ENCODE peak calls at places on chromosomes 4 and X, in seven cellular contexts. Q is keratinocyte; A is CD4-positive, alpha-beta T cell; C is ovary; H is neural crest cell; G is H9; O is lung. N is an unnamed sample.
A peak's percentile ranks its signal among the peaks of the same experiment; 100 is the strongest.

GRCh38 chr4:126992910-126993309 is 639.8 kb upstream of the INTU start:
- DNase-seq in Q (no peak), A (no peak), C (no peak), H (no peak), G (no peak), O (no peak), N (no peak)

GRCh38 chr4:150402968-150403367 is 179.0 kb upstream of the MAB21L2 start:
- DNase-seq in Q (no peak), A (peak; percentile 16), C (peak; percentile 9), H (no peak), G (no peak), O (no peak), N (no peak)

GRCh38 chr4:20430555-20430954 is 178.8 kb downstream of the SLIT2 start:
- DNase-seq in Q (no peak), A (no peak), C (no peak), H (no peak), G (no peak), O (no peak), N (no peak)

GRCh38 chr4:173230077-173230476 is 61.5 kb downstream of the GALNT7 start:
- DNase-seq in Q (no peak), A (no peak), C (no peak), H (no peak), G (no peak), O (no peak), N (no peak)

GRCh38 chr4:185582651-185583400 is 47.5 kb upstream of the PDLIM3 start:
- DNase-seq in Q (no peak), A (no peak), C (no peak), H (no peak), G (no peak), O (no peak), N (no peak)

GRCh38 chrX:36160056-36160455 is 240.5 kb downstream of the CFAP47 start:
- DNase-seq in Q (no peak), A (no peak), C (no peak), H (no peak), G (no peak), O (no peak), N (no peak)

GRCh38 chrX:47838361-47838760 is 1.7 kb downstream of the ZNF81 start:
- DNase-seq in Q (no peak), A (no peak), C (no peak), H (no peak), G (no peak), O (no peak), N (no peak)

GRCh38 chrX:23202316-23202715 is 132.3 kb upstream of the PTCHD1 start:
- DNase-seq in Q (no peak), A (no peak), C (no peak), H (no peak), G (no peak), O (no peak), N (no peak)

GRCh38 chrX:13721819-13722527 is 12.4 kb downstream of the TRAPPC2 start:
- DNase-seq in Q (no peak), A (no peak), C (no peak), H (no peak), G (no peak), O (no peak), N (no peak)

GRCh38 chr4:123127218-123127617 is 204.8 kb upstream of the NUDT6 start:
- DNase-seq in Q (no peak), A (no peak), C (no peak), H (no peak), G (no peak), O (no peak), N (no peak)

GRCh38 chr4:84870398-84871163 is 95.9 kb downstream of the WDFY3 start:
- DNase-seq in Q (no peak), A (no peak), C (no peak), H (no peak), G (peak; percentile 70), O (no peak), N (no peak)

GRCh38 chrX:72110051-72110926 is 21.4 kb downstream of the RTL5 start:
- DNase-seq in Q (no peak), A (no peak), C (no peak), H (no peak), G (no peak), O (no peak), N (no peak)

GRCh38 chr4:8739820-8740665 is 131.6 kb downstream of the HMX1 start:
- DNase-seq in Q (no peak), A (no peak), C (no peak), H (no peak), G (peak; percentile 32), O (no peak), N (no peak)

GRCh38 chr4:108078024-108078733 is 88.5 kb downstream of the HADH start:
- DNase-seq in Q (no peak), A (no peak), C (no peak), H (no peak), G (no peak), O (no peak), N (no peak)

GRCh38 chr4:2792396-2792710 is 532 bp upstream of the SH3BP2 start:
- DNase-seq in Q (no peak), A (no peak), C (no peak), H (no peak), G (no peak), O (no peak), N (peak; percentile 20)

GRCh38 chr4:186486172-186486571 is 69.2 kb downstream of the MTNR1A start:
- DNase-seq in Q (no peak), A (no peak), C (no peak), H (peak; percentile 39), G (no peak), O (no peak), N (no peak)

GRCh38 chr4:26864904-26865303 is 4.3 kb downstream of the STIM2 start:
- DNase-seq in Q (no peak), A (no peak), C (no peak), H (no peak), G (no peak), O (no peak), N (no peak)

GRCh38 chr4:1289232-1290164 is at the start of gene MAEA:
- DNase-seq in Q (peak; percentile 76), A (peak; percentile 95), C (peak; percentile 96), H (peak; percentile 95), G (peak; percentile 97), O (peak; percentile 97), N (peak; percentile 95)

GRCh38 chr4:1285151-1285789 is 4.4 kb upstream of the MAEA start:
- DNase-seq in Q (no peak), A (no peak), C (no peak), H (no peak), G (peak; percentile 22), O (no peak), N (no peak)

GRCh38 chr4:1288786-1289185 is 905 bp upstream of the MAEA start:
- DNase-seq in Q (no peak), A (no peak), C (no peak), H (no peak), G (no peak), O (no peak), N (no peak)

GRCh38 chr4:1283711-1284110 is 6.0 kb upstream of the MAEA start:
- DNase-seq in Q (no peak), A (no peak), C (no peak), H (no peak), G (no peak), O (no peak), N (no peak)

GRCh38 chr4:1285790-1286553 is 3.7 kb upstream of the MAEA start:
- DNase-seq in Q (no peak), A (peak; percentile 32), C (no peak), H (no peak), G (peak; percentile 89), O (no peak), N (no peak)
- TF ChIP-seq CTCF in Q (peak; percentile 22), A (no peak), C (no peak), H (no peak), G (peak; percentile 29), O (no peak), N (no peak)

DNA sequence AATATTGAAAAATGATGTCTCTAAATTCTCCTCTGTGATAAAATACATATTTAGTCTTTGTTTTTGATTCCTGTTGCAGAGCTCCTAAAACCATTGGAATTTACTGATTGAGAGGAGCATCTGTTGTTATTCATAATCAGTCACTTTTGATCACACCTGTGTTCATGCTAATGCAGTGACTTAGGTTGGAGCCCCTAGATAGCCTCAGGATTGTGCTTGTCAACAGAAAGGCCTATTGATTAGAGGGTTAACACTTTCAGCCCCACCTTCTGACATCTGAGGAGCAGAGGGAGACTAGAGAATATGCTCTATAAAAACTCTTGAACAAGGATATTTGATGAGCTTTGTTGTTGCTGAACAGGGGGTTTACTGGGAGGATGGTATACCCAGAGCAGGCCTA is 409.5 kb upstream of the ADGRL3 start:
- DNase-seq in Q (no peak), A (no peak), C (no peak), H (no peak), G (no peak), O (no peak), N (no peak)
- TF ChIP-seq CTCF in Q (no peak), A (no peak), C (no peak), H (no peak), G (no peak), O (no peak), N (no peak)

DNA sequence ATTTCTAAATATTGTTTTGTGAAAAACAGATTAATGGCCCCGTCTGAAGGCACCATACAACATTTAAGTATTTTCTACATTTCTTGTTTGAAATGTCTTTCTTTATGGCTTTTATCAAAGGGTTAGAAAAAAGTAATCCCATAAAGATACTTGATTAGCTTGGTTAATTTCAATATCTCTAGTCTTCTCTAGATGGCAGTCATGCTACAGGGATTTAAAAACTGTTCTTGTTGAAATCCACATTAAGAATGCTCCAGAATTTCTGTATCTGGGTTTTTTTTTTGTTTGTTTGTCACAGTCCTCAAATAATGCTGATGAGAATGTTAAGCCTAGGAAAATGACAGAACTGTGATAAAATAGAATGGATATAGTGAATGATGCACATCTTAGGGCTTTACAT is 109.0 kb upstream of the AADAT start:
- DNase-seq in Q (no peak), A (no peak), C (no peak), H (no peak), G (no peak), O (no peak), N (no peak)
- TF ChIP-seq CTCF in Q (no peak), A (no peak), C (no peak), H (peak; percentile 59), G (peak; percentile 52), O (no peak), N (no peak)

GRCh38 chr4:67770422-67770821 is 16.2 kb upstream of the GNRHR start:
- DNase-seq in Q (no peak), A (no peak), C (no peak), H (no peak), G (no peak), O (no peak), N (no peak)
- TF ChIP-seq CTCF in Q (no peak), A (no peak), C (no peak), H (no peak), G (no peak), O (no peak), N (no peak)

DNA sequence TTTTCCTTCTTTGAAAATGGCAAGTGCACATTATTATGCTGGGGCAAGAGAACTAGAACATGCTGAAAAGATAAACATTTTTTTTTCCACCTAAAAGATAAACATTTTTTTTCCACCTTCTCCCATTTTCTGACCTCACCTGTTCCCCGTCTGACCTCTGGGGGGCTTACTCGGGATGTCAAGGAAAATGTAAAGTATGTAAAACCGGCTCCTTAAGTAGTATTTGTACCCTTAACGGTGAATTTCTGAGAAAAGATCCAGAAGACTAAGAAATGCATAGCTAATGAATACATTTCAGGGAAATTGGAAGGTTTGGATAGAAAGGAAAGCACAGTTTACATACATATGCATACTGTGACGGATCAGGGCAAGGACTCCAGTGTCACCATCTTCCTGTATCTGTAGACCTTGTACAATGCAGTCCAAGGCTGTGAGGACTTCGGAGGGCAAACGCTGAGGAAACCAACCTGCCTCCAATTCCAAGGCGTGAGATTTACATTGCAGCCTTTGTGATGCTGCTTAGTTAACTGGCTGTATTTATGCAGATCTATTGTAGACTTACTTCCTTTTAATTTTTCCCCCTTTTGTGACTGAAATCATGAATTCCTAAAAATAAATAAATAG is 2185.9 kb upstream of the TENM3 start:
- DNase-seq in Q (no peak), A (no peak), C (no peak), H (no peak), G (no peak), O (no peak), N (no peak)
- TF ChIP-seq CTCF in Q (no peak), A (no peak), C (no peak), H (peak; percentile 55), G (peak; percentile 66), O (no peak), N (no peak)

N was measured in activated B cell treated with CpG ODN at 0.5 μM for 24 hours.